ENCODE peak calls at places on chromosomes 1 and 21, in seven cellular contexts. L is IMR-90, W is trophoblast cell, B is mesendoderm, P is mesenchymal stem cell, R is H1, K is neuronal stem cell. H is an unnamed sample.

GRCh38 chr1:80436851-80437250 is 1363.9 kb upstream of the ADGRL2 start:
- DNase-seq in L (no peak), W (no peak), B (no peak), P (no peak), R (no peak), K (no peak), H (no peak)

GRCh38 chr1:18646091-18646775 is 15.6 kb downstream of the PAX7 start:
- DNase-seq in L (no peak), W (no peak), B (no peak), P (no peak), R (no peak), K (no peak), H (no peak)

GRCh38 chr1:34460193-34460592 is 283.5 kb downstream of the C1orf94 start:
- DNase-seq in L (no peak), W (peak), B (peak), P (no peak), R (peak), K (peak), H (peak)

GRCh38 chr1:88552226-88552625 is 131.8 kb upstream of the PKN2 start:
- DNase-seq in L (no peak), W (no peak), B (peak), P (no peak), R (no peak), K (no peak), H (no peak)

GRCh38 chr1:152658649-152659048 is 4.5 kb upstream of the LCE2D start:
- DNase-seq in L (no peak), W (no peak), B (no peak), P (no peak), R (no peak), K (no peak), H (no peak)

GRCh38 chr1:159187647-159188374 is 16.4 kb downstream of the CADM3 start:
- DNase-seq in L (no peak), W (no peak), B (peak), P (no peak), R (no peak), K (no peak), H (no peak)

GRCh38 chr1:159896086-159896930 is 3.7 kb downstream of the CFAP45 start:
- DNase-seq in L (no peak), W (no peak), B (no peak), P (peak), R (no peak), K (no peak), H (no peak)

GRCh38 chr1:23322770-23323169 is 21.3 kb downstream of the HNRNPR start:
- DNase-seq in L (no peak), W (no peak), B (no peak), P (no peak), R (no peak), K (no peak), H (no peak)

GRCh38 chr1:11938722-11939526 is 4.4 kb downstream of the PLOD1 start:
- DNase-seq in L (no peak), W (no peak), B (no peak), P (no peak), R (no peak), K (no peak), H (no peak)

GRCh38 chr1:155591770-155592169 is 18.2 kb upstream of the MSTO1 start:
- DNase-seq in L (peak), W (peak), B (peak), P (peak), R (no peak), K (peak), H (no peak)

GRCh38 chr21:27555996-27556395 is 589.1 kb upstream of the ADAMTS5 start:
- DNase-seq in L (no peak), W (no peak), B (no peak), P (no peak), R (no peak), K (no peak), H (no peak)

GRCh38 chr1:201022178-201022823 is 1.2 kb downstream of the KIF21B start:
- DNase-seq in L (no peak), W (no peak), B (no peak), P (no peak), R (no peak), K (no peak), H (no peak)

GRCh38 chr1:168827557-168827956 is 98.6 kb upstream of the DPT start:
- DNase-seq in L (no peak), W (no peak), B (no peak), P (no peak), R (no peak), K (no peak), H (no peak)

GRCh38 chr21:41366522-41367151 is 4.8 kb downstream of the MX2 start:
- DNase-seq in L (peak), W (peak), B (no peak), P (peak), R (no peak), K (no peak), H (no peak)

GRCh38 chr1:105544475-105544874 is 1512.0 kb upstream of the PRMT6 start:
- DNase-seq in L (peak), W (no peak), B (no peak), P (no peak), R (no peak), K (no peak), H (no peak)

GRCh38 chr1:31421404-31422040 is 8.5 kb downstream of the SERINC2 start:
- DNase-seq in L (peak), W (no peak), B (peak), P (peak), R (no peak), K (peak), H (peak)

GRCh38 chr1:40847023-40847740 is 15.0 kb downstream of the CITED4 start:
- DNase-seq in L (peak), W (no peak), B (peak), P (no peak), R (no peak), K (no peak), H (peak)

GRCh38 chr1:70688580-70688979 is 277.5 kb downstream of the CTH start:
- DNase-seq in L (no peak), W (no peak), B (no peak), P (no peak), R (no peak), K (no peak), H (no peak)

GRCh38 chr1:153866045-153866850 is 56.5 kb downstream of the GATAD2B start:
- DNase-seq in L (peak), W (no peak), B (no peak), P (peak), R (no peak), K (no peak), H (no peak)

GRCh38 chr1:21590116-21590905 is 78.8 kb downstream of the RAP1GAP start:
- DNase-seq in L (no peak), W (no peak), B (no peak), P (peak), R (no peak), K (no peak), H (no peak)

GRCh38 chr1:78591971-78592370 is 28.3 kb upstream of the IFI44L start:
- DNase-seq in L (no peak), W (no peak), B (no peak), P (no peak), R (no peak), K (no peak), H (no peak)

GRCh38 chr21:42744520-42745445 is 91.4 kb downstream of the PDE9A start:
- DNase-seq in L (no peak), W (no peak), B (no peak), P (no peak), R (no peak), K (no peak), H (no peak)

GRCh38 chr1:91763252-91763651 is 122.7 kb downstream of the TGFBR3 start:
- DNase-seq in L (peak), W (peak), B (no peak), P (peak), R (no peak), K (no peak), H (no peak)

GRCh38 chr1:47594627-47595026 is 156.8 kb downstream of the FOXD2 start:
- DNase-seq in L (no peak), W (no peak), B (no peak), P (no peak), R (no peak), K (no peak), H (no peak)

GRCh38 chr1:26127235-26128163 is 15.9 kb downstream of the PDIK1L start:
- DNase-seq in L (no peak), W (peak), B (peak), P (no peak), R (no peak), K (no peak), H (peak)

DNA sequence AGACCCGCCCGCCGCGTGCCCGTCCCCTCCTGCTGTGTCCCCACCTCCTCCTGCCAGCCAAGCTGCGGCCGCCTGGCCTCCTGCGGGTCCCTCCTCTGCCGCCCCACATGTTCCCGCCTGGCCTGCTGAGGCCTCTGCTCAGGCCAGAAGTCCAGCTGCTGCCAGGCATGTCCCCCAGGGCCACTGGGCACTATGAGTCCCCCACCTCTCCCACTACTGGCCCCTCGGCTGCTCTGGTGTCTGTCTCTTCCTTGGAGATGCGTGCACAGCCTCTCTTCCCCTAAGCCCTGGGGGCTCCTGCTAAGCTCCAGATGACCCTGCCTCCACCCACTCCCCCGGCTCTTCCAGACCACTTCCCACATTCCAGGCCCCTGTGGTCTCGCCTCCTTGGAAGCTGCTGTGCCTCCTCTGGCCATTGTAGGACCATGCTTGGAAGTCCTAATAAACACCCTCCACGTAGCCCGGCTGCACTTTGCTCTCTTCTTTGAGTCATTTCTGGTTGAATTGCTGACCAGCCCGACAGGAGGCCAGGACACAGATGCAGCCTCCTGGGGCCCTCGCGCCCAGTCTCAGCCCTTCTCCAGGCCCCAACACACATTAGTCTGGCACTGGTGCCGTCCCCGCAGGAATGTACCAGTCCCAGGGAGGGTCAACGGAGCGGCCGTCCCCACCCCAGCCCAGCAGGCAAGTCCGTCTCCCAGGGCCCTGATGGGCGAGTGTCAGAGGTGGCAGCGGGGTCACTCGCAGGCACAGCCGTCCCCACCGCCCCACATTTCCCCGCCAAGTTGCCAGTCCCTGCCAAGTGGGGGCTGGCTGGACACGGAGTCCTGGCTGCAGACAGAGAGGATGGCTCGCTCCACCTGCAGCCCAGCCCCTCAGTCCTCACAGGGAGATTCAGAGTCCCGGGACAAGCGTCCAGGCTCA is 1.1 kb downstream of the KRTAP10-12 start:
- DNase-seq in L (no peak), W (no peak), B (peak), P (no peak), R (no peak), K (no peak), H (peak)
- H2BK120ac ChIP-seq in L (no peak), W (no peak), B (no peak), P (no peak), R (no peak), K (no peak), H (no peak)

DNA sequence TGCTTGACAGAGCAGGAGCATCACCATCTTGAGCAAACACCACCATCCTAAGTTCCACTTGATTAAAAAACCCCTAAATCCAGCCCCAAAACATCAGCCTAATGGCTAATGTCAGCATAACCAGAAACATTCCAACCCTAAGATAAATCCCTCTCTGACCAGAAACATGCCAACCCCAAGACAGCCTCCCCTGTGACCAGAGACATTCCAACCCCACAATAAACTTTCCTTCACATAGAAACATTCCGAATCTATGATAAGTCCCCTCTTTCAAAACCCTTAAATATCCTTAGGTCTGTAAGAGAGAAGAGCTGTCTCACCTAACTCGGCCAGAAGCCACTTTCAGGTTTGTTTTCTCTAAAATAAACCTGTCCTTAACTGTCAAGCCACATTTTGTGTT is 17.4 kb upstream of the SLC2A5 start:
- DNase-seq in L (no peak), W (no peak), B (no peak), P (peak), R (no peak), K (no peak), H (no peak)
- H2BK120ac ChIP-seq in L (no peak), W (no peak), B (no peak), P (no peak), R (no peak), K (no peak), H (no peak)

DNA sequence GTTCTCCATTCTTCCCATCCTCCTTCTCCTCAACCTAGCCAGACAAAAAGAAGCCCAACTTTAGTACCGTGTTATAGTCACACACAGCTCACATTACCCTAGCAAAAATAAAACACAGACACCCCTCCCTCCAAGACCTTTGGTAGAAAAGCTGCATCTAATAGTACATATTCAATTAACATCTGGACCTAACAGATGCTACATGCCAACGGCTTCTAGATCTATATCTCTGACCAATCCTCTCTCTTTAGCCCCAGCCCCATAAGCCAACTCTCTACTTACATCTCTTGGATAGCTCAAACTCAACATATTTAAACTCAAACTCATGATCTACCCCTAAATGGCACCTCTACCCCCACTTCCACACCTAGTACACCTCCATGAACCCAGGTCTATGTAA is 233.1 kb downstream of the KCNH1 start:
- DNase-seq in L (no peak), W (no peak), B (no peak), P (no peak), R (no peak), K (no peak), H (no peak)
- H2BK120ac ChIP-seq in L (no peak), W (no peak), B (no peak), P (no peak), R (no peak), K (no peak), H (no peak)

DNA sequence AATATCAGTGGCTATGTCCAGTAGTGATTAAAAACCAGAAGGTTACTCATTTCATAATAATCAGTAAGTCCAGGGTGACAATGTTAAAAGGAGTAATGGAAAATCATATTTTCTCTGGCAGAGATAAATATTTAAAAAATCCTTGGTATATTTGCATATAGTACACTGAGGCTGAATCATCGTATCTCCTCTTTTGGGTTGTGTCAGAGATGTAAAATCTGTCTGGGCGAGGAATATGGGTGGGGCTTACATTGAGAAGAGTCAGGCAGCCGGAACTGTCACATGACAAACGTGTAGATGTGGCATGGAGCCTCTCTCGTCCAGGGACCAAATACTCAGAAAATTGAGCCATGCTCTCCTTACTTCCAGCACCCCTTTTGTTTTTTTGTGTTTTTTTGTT is 120.9 kb downstream of the FMN2 start:
- DNase-seq in L (peak), W (no peak), B (no peak), P (no peak), R (no peak), K (no peak), H (no peak)
- H2BK120ac ChIP-seq in L (peak), W (no peak), B (no peak), P (no peak), R (no peak), K (no peak), H (no peak)

GRCh38 chr1:242824435-242824834 is 299.9 kb upstream of the PLD5 start:
- DNase-seq in L (no peak), W (peak), B (peak), P (no peak), R (no peak), K (no peak), H (no peak)

GRCh38 chr1:242828828-242829227 is 304.3 kb upstream of the PLD5 start:
- DNase-seq in L (no peak), W (no peak), B (no peak), P (no peak), R (peak), K (peak), H (peak)

GRCh38 chr1:242826706-242827336 is 302.3 kb upstream of the PLD5 start:
- DNase-seq in L (no peak), W (no peak), B (no peak), P (no peak), R (no peak), K (no peak), H (no peak)

GRCh38 chr1:242827538-242827937 is 303.0 kb upstream of the PLD5 start:
- DNase-seq in L (no peak), W (no peak), B (no peak), P (no peak), R (no peak), K (no peak), H (no peak)

GRCh38 chr1:242828199-242828598 is 303.7 kb upstream of the PLD5 start:
- DNase-seq in L (no peak), W (no peak), B (no peak), P (no peak), R (no peak), K (no peak), H (no peak)
- H2BK120ac ChIP-seq in L (no peak), W (no peak), B (no peak), P (no peak), R (no peak), K (no peak), H (no peak)

H was measured in H9.